ENCODE peak calls at places on chromosomes 13 and 19, in five cellular contexts. Z is transverse colon, E is A673, P is tibial artery, W is heart right ventricle. C is an unnamed sample.
A peak's percentile ranks its signal among the peaks of the same experiment; 100 is the strongest.

GRCh38 chr13:46797468-46798237 is 692 bp upstream of the ESD start:
- DNase-seq in E (no peak), W (no peak), Z (no peak), P (no peak), C (no peak)

GRCh38 chr19:3808420-3809143 is 22.4 kb upstream of the MATK start:
- DNase-seq in Z (no peak), W (peak; percentile 48), P (no peak), E (no peak), C (peak; percentile 44)

GRCh38 chr19:48962849-48963165 is 2.3 kb upstream of the FTL start:
- DNase-seq in E (no peak), Z (no peak), P (no peak), W (no peak), C (peak; percentile 58)

GRCh38 chr13:35720690-35721554 is 244.4 kb upstream of the MAB21L1 start:
- DNase-seq in P (no peak), Z (peak; percentile 42), E (peak; percentile 74), W (peak; percentile 56), C (peak; percentile 95)

GRCh38 chr19:1747285-1748114 is 5.8 kb upstream of the ONECUT3 start:
- DNase-seq in W (no peak), E (no peak), P (no peak), Z (no peak), C (peak; percentile 91)

GRCh38 chr13:48333976-48334375 is 30.4 kb downstream of the RB1 start:
- DNase-seq in P (no peak), E (no peak), Z (no peak), W (no peak), C (no peak)

GRCh38 chr13:36769545-36769944 is 49.5 kb upstream of the RFXAP start:
- DNase-seq in P (no peak), W (no peak), Z (no peak), E (no peak), C (no peak)

GRCh38 chr19:10344780-10345179 is 5.4 kb upstream of the ICAM3 start:
- DNase-seq in W (no peak), Z (no peak), E (no peak), P (no peak), C (no peak)

GRCh38 chr19:28612275-28612769 is 600.6 kb downstream of the UQCRFS1 start:
- DNase-seq in Z (no peak), W (no peak), P (no peak), E (no peak), C (no peak)

GRCh38 chr19:8505680-8506401 is 3.4 kb upstream of the PRAM1 start:
- DNase-seq in P (peak; percentile 72), E (peak; percentile 85), Z (peak; percentile 82), W (peak; percentile 86), C (peak; percentile 94)

GRCh38 chr19:32255566-32256295 is 89.7 kb upstream of the ZNF507 start:
- DNase-seq in Z (no peak), P (no peak), E (no peak), W (no peak), C (no peak)

GRCh38 chr13:48504606-48505369 is 28.1 kb downstream of the RCBTB2 start:
- DNase-seq in W (no peak), P (no peak), E (no peak), Z (no peak), C (peak; percentile 75)

GRCh38 chr13:78806457-78806856 is 147.5 kb upstream of the OBI1 start:
- DNase-seq in Z (no peak), W (no peak), P (no peak), E (peak; percentile 38), C (no peak)

GRCh38 chr19:33444993-33445751 is 71.7 kb downstream of the CEBPG start:
- DNase-seq in E (no peak), P (no peak), Z (no peak), W (no peak), C (no peak)

GRCh38 chr19:18086590-18087138 is at the start of gene IL12RB1:
- DNase-seq in W (no peak), Z (peak; percentile 47), E (no peak), P (no peak), C (no peak)

GRCh38 chr13:25847145-25847544 is 204.7 kb downstream of the SHISA2 start:
- DNase-seq in Z (no peak), E (no peak), W (no peak), P (no peak), C (no peak)

GRCh38 chr13:33997574-33997973 is 179.6 kb downstream of the RFC3 start:
- DNase-seq in E (no peak), P (no peak), Z (no peak), W (no peak), C (no peak)

GRCh38 chr19:10226376-10227214 is 4.5 kb downstream of the S1PR2 start:
- DNase-seq in W (peak; percentile 79), Z (peak; percentile 58), E (no peak), P (peak; percentile 84), C (no peak)

GRCh38 chr13:93248627-93249047 is 22.0 kb downstream of the GPC6 start:
- DNase-seq in Z (no peak), E (peak; percentile 92), W (no peak), P (no peak), C (peak; percentile 83)

GRCh38 chr13:110156186-110157065 is 150.5 kb downstream of the COL4A1 start:
- DNase-seq in W (no peak), P (no peak), Z (no peak), E (no peak), C (peak; percentile 43)

GRCh38 chr13:26308836-26309235 is 54.9 kb downstream of the CDK8 start:
- DNase-seq in W (no peak), Z (no peak), P (no peak), E (no peak), C (no peak)

GRCh38 chr13:83827338-83827737 is 54.9 kb downstream of the SLITRK1 start:
- DNase-seq in W (no peak), Z (no peak), E (no peak), P (no peak), C (no peak)

GRCh38 chr19:18122860-18123795 is 25.6 kb downstream of the MAST3 start:
- DNase-seq in Z (no peak), P (no peak), E (no peak), W (no peak), C (no peak)

GRCh38 chr19:5030822-5031221 is 61.9 kb downstream of the KDM4B start:
- DNase-seq in W (no peak), P (no peak), E (no peak), Z (no peak), C (no peak)

GRCh38 chr13:21050288-21051197 is 10.8 kb downstream of the LATS2 start:
- DNase-seq in E (no peak), Z (no peak), W (no peak), P (peak; percentile 9), C (no peak)

GRCh38 chr13:68748038-68748437 is 1359.6 kb upstream of the ATXN8OS start:
- DNase-seq in E (no peak), Z (no peak), W (no peak), P (no peak), C (no peak)

GRCh38 chr13:102651392-102651791 is 43.5 kb downstream of the METTL21C start:
- DNase-seq in Z (no peak), E (peak; percentile 19), W (no peak), P (no peak), C (no peak)

GRCh38 chr13:30907167-30907761 is 1.2 kb downstream of the MEDAG start:
- DNase-seq in W (no peak), P (no peak), E (no peak), Z (no peak), C (no peak)

GRCh38 chr19:2259331-2259730 is 3.1 kb upstream of the JSRP1 start:
- DNase-seq in W (no peak), Z (no peak), E (no peak), P (no peak), C (no peak)

DNA sequence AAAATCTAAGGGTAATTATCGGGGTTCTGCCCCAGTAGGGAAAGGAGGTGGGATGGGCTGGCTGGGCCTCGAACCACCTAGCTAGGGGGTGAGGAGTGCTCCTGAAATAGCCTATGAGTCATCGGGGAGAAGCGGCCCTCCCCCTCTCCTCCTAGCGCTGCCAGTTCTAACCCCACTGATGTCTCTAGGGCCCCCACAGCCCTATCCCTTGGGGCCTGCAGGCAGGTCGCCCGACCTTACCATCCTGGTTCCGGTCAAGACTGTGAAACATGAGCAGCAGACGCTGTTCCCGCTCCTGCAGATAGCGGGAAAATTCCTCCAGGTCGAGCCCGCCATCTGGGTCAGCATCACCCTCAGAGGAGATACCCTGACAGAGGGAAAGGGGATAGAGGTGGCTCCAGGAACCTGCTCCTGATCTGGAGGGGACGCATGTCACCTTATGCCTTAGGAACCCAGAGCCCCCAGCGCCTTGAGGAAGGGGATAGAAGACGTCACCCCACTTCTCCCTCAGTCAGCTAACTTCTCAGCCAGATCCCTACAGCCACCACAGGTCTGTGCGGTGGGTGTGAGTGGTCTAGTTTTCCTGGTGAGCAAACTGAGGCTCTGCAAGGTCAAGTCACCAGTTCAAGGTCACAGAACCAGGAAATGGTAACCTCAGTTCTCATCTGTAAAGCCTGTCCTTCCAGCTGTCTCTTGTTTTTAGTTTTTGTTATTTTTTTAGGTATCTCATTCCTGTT is 1.5 kb downstream of the SLC25A23 start:
- DNase-seq in W (no peak), Z (no peak), E (no peak), P (no peak), C (no peak)
- H3K4me3 ChIP-seq in W (peak overlapping the region; percentile 77), Z (no peak overlapping the region), E (peak overlapping the region; percentile 80), P (peak overlapping the region; percentile 72), C (peak overlapping the region; percentile 87)

GRCh38 chr19:52095172-52096014 is at the start of gene ZNF841:
- DNase-seq in P (peak; percentile 95), E (peak; percentile 96), W (peak; percentile 97), Z (peak; percentile 94), C (peak; percentile 99)
- TF ChIP-seq CTCF in P (no peak), E (no peak), W (peak; percentile 40), Z (no peak), C (peak; percentile 16)

DNA sequence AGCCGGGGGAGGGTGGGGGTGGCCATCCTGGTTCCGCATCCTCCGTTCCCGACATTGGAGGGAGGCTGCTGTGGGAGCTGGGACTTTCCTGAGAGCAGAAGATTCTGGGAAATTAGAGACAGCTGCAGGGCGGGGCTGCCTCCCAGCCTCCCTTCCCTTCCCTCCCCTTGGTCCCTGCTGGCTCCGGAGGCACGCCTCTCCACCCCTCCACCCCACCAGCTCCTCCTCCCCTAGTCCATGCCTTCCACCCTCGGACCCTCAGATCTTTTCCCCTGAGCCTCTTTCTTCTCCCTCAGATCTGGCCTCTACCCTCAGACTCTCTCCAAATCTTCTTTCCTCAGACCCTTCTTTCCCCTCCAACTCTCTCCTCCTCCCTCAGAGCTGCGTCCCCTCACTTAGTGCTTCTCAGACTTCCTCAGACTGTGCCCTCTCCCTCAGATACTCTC is 3.1 kb upstream of the BCL3 start:
- DNase-seq in P (peak; percentile 78), W (peak; percentile 79), Z (peak; percentile 82), E (peak; percentile 74), C (peak; percentile 69)
- H3K27me3 ChIP-seq in P (no peaks in the 10 kb centered on the region), W (no peaks in the 10 kb centered on the region), Z (no peaks in the 10 kb centered on the region), E (no peaks in the 10 kb centered on the region), C (peaks cover 41% of the 10 kb centered on the region)

GRCh38 chr13:77138813-77139212 is 111.9 kb upstream of the FBXL3 start:
- DNase-seq in P (no peak), W (no peak), Z (no peak), E (peak; percentile 5), C (no peak)

GRCh38 chr13:77139311-77139710 is 112.4 kb upstream of the FBXL3 start:
- DNase-seq in Z (no peak), E (no peak), W (no peak), P (no peak), C (no peak)

DNA sequence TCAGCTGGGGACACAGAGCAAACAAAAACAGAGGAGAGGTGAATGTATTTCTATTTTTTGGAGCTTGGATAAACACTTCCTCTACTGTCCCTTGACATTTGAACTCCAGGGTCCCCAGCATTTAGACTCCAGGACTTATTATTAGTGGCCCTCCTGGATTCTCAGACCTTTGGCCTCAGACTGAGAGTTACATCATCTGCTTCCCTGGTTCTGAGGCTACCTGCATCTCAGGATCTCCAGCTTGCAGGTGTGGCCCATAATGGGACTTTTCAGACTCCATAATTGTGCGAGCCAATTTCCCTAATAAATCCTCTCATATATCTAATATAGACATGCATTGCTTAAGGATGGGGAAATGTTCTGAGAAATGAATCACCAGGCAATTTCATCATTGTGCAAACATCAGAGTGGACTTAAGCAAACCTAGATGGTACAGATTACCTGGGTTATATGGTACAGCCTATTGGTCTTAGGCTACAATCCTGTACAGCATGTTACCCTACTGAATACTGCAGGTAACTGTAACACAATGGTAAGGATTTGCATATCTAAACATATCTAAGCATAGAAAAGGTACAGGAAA is 116.5 kb upstream of the FBXL3 start:
- DNase-seq in W (no peak), E (no peak), P (no peak), Z (no peak), C (no peak)
- H3K4me3 ChIP-seq in W (no peak overlapping the region), E (no peak overlapping the region), P (no peak overlapping the region), Z (no peak overlapping the region), C (no peak overlapping the region)

C was measured in endodermal cell.